ENCODE peak calls at places on chromosomes 7 and 10, in four cellular contexts. H, X, J and M are unnamed samples.

GRCh38 chr7:149558149-149558861 is 60.7 kb upstream of the ZNF746 start:
- DNase-seq in H (peak), X (peak), J (no peak), M (no peak)

GRCh38 chr10:350981-351501 is 215.8 kb downstream of the ZMYND11 start:
- DNase-seq in H (no peak), X (no peak), J (no peak), M (no peak)

GRCh38 chr10:54620352-54620751 is 180.7 kb downstream of the PCDH15 start:
- DNase-seq in H (no peak), X (no peak), J (no peak), M (no peak)

GRCh38 chr10:33257439-33257838 is 77.0 kb downstream of the NRP1 start:
- DNase-seq in H (no peak), X (peak), J (no peak), M (no peak)

GRCh38 chr10:21191512-21191911 is 294.4 kb upstream of the NEBL start:
- DNase-seq in H (no peak), X (peak), J (no peak), M (no peak)

GRCh38 chr7:83528925-83529423 is 120.0 kb downstream of the SEMA3E start:
- DNase-seq in H (no peak), X (no peak), J (no peak), M (no peak)

GRCh38 chr7:388961-389701 is 99.2 kb downstream of the FOXL3 start:
- DNase-seq in H (no peak), X (no peak), J (no peak), M (no peak)

GRCh38 chr7:128672927-128673517 is 930 bp downstream of the GARIN1A start:
- DNase-seq in H (peak), X (no peak), J (peak), M (peak)

GRCh38 chr10:11798862-11799735 is 24.1 kb upstream of the PROSER2 start:
- DNase-seq in H (no peak), X (no peak), J (peak), M (no peak)

GRCh38 chr7:85135931-85136330 is 50.9 kb downstream of the SEMA3D start:
- DNase-seq in H (peak), X (peak), J (no peak), M (peak)

GRCh38 chr10:95600158-95600557 is 39.0 kb upstream of the SORBS1 start:
- DNase-seq in H (no peak), X (no peak), J (no peak), M (no peak)

GRCh38 chr10:124364674-124365073 is 54.0 kb downstream of the OAT start:
- DNase-seq in H (no peak), X (no peak), J (no peak), M (no peak)

GRCh38 chr7:74187915-74188675 is 13.9 kb downstream of the EIF4H start:
- DNase-seq in H (peak), X (peak), J (no peak), M (no peak)

GRCh38 chr7:36514289-36515243 is 124.9 kb downstream of the ANLN start:
- DNase-seq in H (no peak), X (no peak), J (no peak), M (no peak)

GRCh38 chr10:4720463-4720862 is 105.5 kb upstream of the AKR1E2 start:
- DNase-seq in H (peak), X (no peak), J (no peak), M (no peak)

GRCh38 chr10:30542001-30542861 is 87.3 kb downstream of the LYZL2 start:
- DNase-seq in H (no peak), X (no peak), J (no peak), M (no peak)

GRCh38 chr7:111756687-111757178 is 194.4 kb upstream of the IMMP2L start:
- DNase-seq in H (peak), X (no peak), J (peak), M (peak)

GRCh38 chr10:74523199-74523598 is 303.2 kb upstream of the KAT6B start:
- DNase-seq in H (no peak), X (no peak), J (no peak), M (no peak)

GRCh38 chr7:112481337-112481736 is 546 bp downstream of the LSMEM1 start:
- DNase-seq in H (no peak), X (no peak), J (no peak), M (peak)

GRCh38 chr10:58511765-58512469 is 755 bp upstream of the BICC1 start:
- DNase-seq in H (peak), X (no peak), J (peak), M (peak)

GRCh38 chr7:69042138-69042537 is 556.1 kb upstream of the AUTS2 start:
- DNase-seq in H (no peak), X (no peak), J (peak), M (no peak)

GRCh38 chr7:9030131-9030530 is 596.7 kb downstream of the NXPH1 start:
- DNase-seq in H (no peak), X (no peak), J (no peak), M (no peak)

GRCh38 chr7:114711244-114711643 is 210.7 kb upstream of the MDFIC start:
- DNase-seq in H (peak), X (peak), J (no peak), M (no peak)

GRCh38 chr7:41817386-41817785 is 114.5 kb upstream of the INHBA start:
- DNase-seq in H (peak), X (peak), J (no peak), M (peak)

GRCh38 chr10:71671983-71672535 is 47.5 kb downstream of the C10orf105 start:
- DNase-seq in H (no peak), X (no peak), J (no peak), M (no peak)

GRCh38 chr7:157432957-157433576 is 96.3 kb downstream of the DNAJB6 start:
- DNase-seq in H (peak), X (peak), J (peak), M (peak)

GRCh38 chr7:69412331-69413146 is 185.7 kb upstream of the AUTS2 start:
- DNase-seq in H (no peak), X (no peak), J (no peak), M (peak)

GRCh38 chr10:124911124-124912051 is 30.5 kb upstream of the ZRANB1 start:
- DNase-seq in H (peak), X (no peak), J (no peak), M (peak)

GRCh38 chr10:77710759-77711682 is 73.4 kb upstream of the KCNMA1 start:
- DNase-seq in H (peak), X (peak), J (peak), M (peak)

GRCh38 chr7:48628950-48629349 is 295.4 kb upstream of the CDC14C start:
- DNase-seq in H (no peak), X (no peak), J (no peak), M (no peak)

GRCh38 chr10:3132036-3133025 is 40.3 kb downstream of the PITRM1 start:
- DNase-seq in H (no peak), X (no peak), J (no peak), M (peak)

GRCh38 chr7:35519971-35520809 is 174.7 kb downstream of the HERPUD2 start:
- DNase-seq in H (peak), X (peak), J (peak), M (peak)

GRCh38 chr7:92904292-92905131 is 68.1 kb upstream of the CDK6 start:
- DNase-seq in H (peak), X (peak), J (no peak), M (peak)

GRCh38 chr10:74333174-74333573 is 182.2 kb downstream of the ADK start:
- DNase-seq in H (peak), X (no peak), J (no peak), M (peak)

GRCh38 chr10:27614776-27615175 is 110.7 kb downstream of the RAB18 start:
- DNase-seq in H (no peak), X (no peak), J (no peak), M (no peak)

GRCh38 chr7:143394068-143394467 is 12.9 kb downstream of the ZYX start:
- DNase-seq in H (no peak), X (no peak), J (no peak), M (no peak)

GRCh38 chr7:20514364-20514763 is 101.1 kb upstream of the ABCB5 start:
- DNase-seq in H (no peak), X (peak), J (no peak), M (peak)

GRCh38 chr7:51350195-51350896 is 33.7 kb upstream of the COBL start:
- DNase-seq in H (no peak), X (peak), J (no peak), M (no peak)

GRCh38 chr10:64635906-64636305 is 1114.7 kb downstream of the REEP3 start:
- DNase-seq in H (no peak), X (no peak), J (no peak), M (no peak)

DNA sequence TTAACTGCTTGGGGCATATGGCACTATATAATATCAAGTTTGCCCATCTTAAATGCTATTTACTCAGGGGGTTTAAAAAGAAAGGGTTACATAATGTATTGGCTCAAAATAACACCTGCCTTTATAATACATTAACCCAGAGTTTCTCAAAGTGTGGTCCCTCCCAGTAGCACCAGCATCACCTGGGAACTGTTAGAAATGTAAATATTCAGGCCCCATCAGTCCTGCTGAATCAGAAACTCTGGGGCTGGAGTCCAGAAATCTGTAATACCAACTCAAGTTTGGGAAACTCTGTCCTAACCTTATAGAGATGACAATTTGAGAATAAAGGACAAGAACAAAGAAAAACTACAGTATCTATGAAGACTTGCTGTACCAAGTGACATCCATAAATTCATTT is 270.7 kb downstream of the PARD3 start:
- DNase-seq in H (no peak), X (no peak), J (no peak), M (no peak)
- H3K9ac ChIP-seq in H (no peak), X (no peak), J (no peak), M (no peak)

GRCh38 chr10:47164126-47164799 is 135.7 kb upstream of the GDF10 start:
- DNase-seq in H (peak), X (peak), J (no peak), M (peak)

GRCh38 chr10:47165168-47165710 is 134.8 kb upstream of the GDF10 start:
- DNase-seq in H (no peak), X (no peak), J (no peak), M (no peak)

GRCh38 chr10:47166405-47166777 is 133.6 kb upstream of the GDF10 start:
- DNase-seq in H (no peak), X (no peak), J (no peak), M (no peak)

GRCh38 chr10:47164800-47165128 is 135.2 kb upstream of the GDF10 start:
- DNase-seq in H (peak), X (peak), J (no peak), M (no peak)

DNA sequence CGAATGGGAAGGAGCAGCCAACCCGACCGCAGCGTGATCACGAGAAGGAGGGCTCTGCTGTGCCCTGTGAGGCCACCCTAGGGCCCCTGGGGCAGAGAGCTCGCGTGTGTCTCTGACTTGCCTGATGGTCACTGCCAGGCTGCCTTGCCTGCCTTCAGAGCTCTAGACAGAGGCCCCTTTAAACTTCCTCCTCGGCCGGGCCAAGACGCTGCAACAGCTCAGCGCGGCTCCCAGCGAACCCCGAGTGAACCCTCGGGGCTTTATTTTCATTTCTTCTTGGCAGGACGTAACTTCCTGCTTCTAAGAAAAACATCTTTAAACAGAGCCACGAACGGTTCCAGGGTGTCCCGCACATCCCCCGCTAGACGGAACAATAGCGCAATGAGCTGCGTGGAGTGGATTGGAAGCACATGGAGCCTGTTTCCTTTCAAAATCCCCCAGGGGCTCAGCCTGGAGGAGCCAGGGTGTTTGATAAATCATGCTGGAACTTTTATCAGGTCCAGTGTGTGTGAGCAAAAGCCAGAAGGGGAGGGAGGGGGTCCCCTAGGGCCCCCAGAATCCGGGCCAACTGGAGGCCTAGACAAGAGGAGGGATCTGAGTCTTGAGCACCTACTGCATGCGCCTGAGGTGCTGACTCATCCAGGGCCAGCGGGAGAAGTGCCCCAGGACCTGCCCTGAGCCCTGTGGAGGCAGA is 134.1 kb upstream of the GDF10 start:
- DNase-seq in H (peak), X (no peak), J (peak), M (peak)
- H3K9ac ChIP-seq in H (peak), X (no peak), J (no peak), M (peak)

DNA sequence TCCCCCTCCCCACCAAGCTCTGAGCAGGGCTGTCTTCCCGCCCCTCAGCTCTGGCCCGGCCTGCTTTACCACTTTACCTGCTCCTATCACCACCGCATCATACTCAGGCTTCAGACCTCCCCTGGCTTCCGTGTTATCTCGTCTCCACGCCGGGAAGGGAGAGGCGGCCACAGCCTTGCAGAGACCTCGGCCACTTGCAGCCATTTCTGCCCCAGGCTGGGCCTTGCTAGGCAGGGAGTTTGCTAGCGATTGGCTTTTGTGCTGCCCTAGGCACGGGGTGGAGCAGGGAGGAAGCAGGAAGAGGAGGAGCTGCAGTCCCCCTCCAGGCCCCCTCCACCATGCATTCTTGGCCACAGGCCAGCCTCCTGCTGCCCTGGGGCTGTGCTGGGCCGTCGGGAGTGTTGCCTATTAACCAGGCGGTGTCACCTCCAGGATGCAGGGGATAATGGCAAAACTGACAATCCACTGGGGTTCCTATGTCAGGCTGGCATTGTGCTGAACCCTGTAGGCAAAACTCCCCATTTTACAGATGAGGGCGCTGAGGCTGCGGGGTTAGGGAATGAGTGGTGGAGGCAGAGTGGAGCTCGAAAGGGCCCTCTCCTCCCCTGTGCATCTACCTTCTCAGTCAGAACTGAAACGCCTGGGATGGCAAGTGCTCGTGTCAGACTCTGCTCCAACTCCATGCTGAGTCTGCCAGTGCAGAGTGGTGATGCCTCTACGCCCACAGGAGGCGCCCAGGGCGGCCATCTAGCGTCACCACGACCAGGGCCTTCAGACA is at the start of gene PYROXD2:
- DNase-seq in H (peak), X (peak), J (peak), M (peak)
- H3K9ac ChIP-seq in H (peak), X (peak), J (peak), M (peak)

DNA sequence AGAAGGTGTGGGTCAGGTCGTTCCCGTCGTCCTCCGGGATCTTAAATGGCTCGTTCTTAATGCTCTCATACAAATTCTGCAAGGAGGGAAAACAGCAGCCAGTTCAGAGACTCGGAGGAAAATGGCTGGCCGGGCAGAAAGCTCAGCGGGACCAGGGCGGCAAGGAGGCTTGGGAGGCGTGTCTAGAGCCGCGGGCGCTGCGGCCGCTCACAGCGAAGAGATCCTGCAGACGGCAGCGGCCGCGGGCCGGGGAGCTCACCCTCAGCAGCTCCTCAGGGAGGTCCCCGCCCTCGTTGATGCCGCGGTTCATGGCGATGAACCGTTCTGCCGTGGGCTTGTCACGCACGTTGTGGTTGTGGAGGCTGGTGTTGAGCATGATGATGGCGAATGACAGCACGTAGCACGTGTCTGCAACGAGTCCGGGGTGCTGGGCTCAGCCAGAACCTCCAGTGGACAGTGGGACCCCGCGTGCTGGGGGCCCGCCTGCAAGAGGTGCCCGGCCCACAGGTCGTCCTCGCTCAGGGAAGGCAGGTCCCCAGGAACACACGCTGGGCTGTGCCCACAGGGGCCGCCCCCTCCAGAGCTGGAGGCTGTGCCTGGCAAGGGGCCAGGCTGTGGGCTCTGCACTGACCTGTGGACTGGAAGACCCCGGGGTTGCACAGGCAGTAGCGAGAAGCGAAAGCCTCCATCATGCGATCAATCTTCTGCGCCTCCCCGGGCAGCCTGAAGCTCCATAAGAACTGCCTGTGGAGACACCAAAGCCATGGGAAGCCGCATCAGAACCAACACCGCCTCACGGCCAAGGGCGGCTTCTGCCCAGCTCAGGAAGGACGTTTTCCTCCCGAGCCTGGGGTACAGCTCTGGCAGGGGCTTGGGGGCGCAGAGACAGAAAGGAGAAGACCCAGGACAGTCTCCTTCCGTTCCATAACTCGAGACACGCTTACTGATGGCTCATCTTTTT is 101.6 kb downstream of the CYTH3 start:
- DNase-seq in H (no peak), X (no peak), J (no peak), M (no peak)
- H3K9ac ChIP-seq in H (no peak), X (no peak), J (no peak), M (no peak)

GRCh38 chr7:121083790-121084251 is 95.3 kb downstream of the CPED1 start:
- DNase-seq in H (peak), X (peak), J (no peak), M (peak)
- H3K9ac ChIP-seq in H (peak), X (peak), J (no peak), M (peak)

GRCh38 chr10:61992683-61993629 is 91.5 kb downstream of the ARID5B start:
- DNase-seq in H (peak), X (peak), J (no peak), M (peak)
- H3K9ac ChIP-seq in H (peak), X (no peak), J (no peak), M (peak)

DNA sequence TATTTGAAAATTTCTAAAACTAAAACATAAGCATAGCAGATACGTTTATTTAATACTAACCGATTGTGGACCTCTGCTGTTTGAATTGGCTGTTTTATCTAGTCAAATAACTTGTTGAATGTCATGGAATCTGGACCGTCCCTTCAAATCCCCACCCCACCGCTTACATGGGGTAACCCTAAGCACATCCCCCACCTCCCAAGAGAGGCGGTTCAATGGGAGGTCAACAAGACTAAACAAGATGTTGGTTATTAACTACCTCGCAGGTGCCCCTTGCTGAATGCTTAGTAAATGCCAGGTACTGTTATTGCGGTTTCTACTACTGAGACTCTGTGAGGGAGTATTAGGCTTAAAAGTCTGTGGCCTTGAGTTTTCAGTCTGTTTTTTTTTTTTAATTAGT is 70.9 kb downstream of the DAGLB start:
- DNase-seq in H (no peak), X (no peak), J (no peak), M (no peak)
- H3K9ac ChIP-seq in H (no peak), X (peak), J (no peak), M (peak)